ENCODE peak calls at places on chromosomes 6 and 20, in seven cellular contexts. V, L, P, A, X, G and Z are unnamed samples. For H3K4me1, the result is how much of the 10 kb centered on the place peaks cover.

GRCh38 chr6:1611322-1611571 is 1.5 kb downstream of the FOXC1 start:
- DNase-seq in L (peak), X (no peak), V (no peak), P (no peak), A (no peak), G (no peak), Z (no peak)

GRCh38 chr6:7559651-7560385 is 18.3 kb downstream of the DSP start:
- DNase-seq in A (no peak), L (no peak), V (no peak), P (no peak), X (no peak), G (no peak), Z (no peak)

GRCh38 chr6:33633462-33634158 is 12.5 kb downstream of the ITPR3 start:
- DNase-seq in L (peak), G (peak), X (peak), A (peak), P (peak), V (peak), Z (peak)

GRCh38 chr6:6943411-6943810 is 164.3 kb upstream of the RREB1 start:
- DNase-seq in P (no peak), A (no peak), X (no peak), V (no peak), L (no peak), G (no peak), Z (no peak)

GRCh38 chr20:57294558-57294957 is 28.1 kb upstream of the BMP7 start:
- DNase-seq in G (no peak), A (no peak), X (no peak), L (no peak), V (no peak), P (no peak), Z (no peak)

GRCh38 chr20:10855031-10855430 is 181.2 kb upstream of the JAG1 start:
- DNase-seq in L (no peak), G (no peak), X (no peak), V (no peak), P (no peak), A (no peak), Z (no peak)

GRCh38 chr6:37171141-37171969 is 1.4 kb downstream of the PIM1 start:
- DNase-seq in X (peak), P (peak), A (peak), L (peak), G (peak), V (peak), Z (peak)

GRCh38 chr6:122778961-122779671 is 400 bp upstream of the FABP7 start:
- DNase-seq in X (no peak), L (no peak), A (no peak), G (no peak), V (no peak), P (no peak), Z (no peak)

GRCh38 chr20:50409495-50409894 is 100.7 kb upstream of the PTPN1 start:
- DNase-seq in L (no peak), G (no peak), X (no peak), P (no peak), A (peak), V (peak), Z (no peak)

GRCh38 chr6:73041051-73041450 is 184.2 kb downstream of the KHDC1L start:
- DNase-seq in G (no peak), A (no peak), X (no peak), V (no peak), P (no peak), L (no peak), Z (no peak)

GRCh38 chr6:135162678-135163439 is 18.2 kb upstream of the MYB start:
- DNase-seq in A (no peak), P (no peak), X (no peak), L (no peak), G (peak), V (no peak), Z (peak)

GRCh38 chr6:13249817-13250216 is 78.5 kb downstream of the TBC1D7 start:
- DNase-seq in V (no peak), X (no peak), L (no peak), P (no peak), A (no peak), G (no peak), Z (no peak)

GRCh38 chr6:132122871-132123270 is 171.7 kb upstream of the CCN2 start:
- DNase-seq in V (no peak), A (no peak), X (no peak), G (no peak), P (no peak), L (peak), Z (no peak)

GRCh38 chr6:16271415-16271814 is 33.0 kb downstream of the GMPR start:
- DNase-seq in X (no peak), V (no peak), G (no peak), L (no peak), A (no peak), P (no peak), Z (no peak)

GRCh38 chr6:29853245-29853644 is 25.6 kb downstream of the HLA-G start:
- DNase-seq in V (no peak), X (no peak), G (no peak), P (no peak), L (no peak), A (no peak), Z (no peak)

GRCh38 chr6:84137989-84138575 is 89.4 kb downstream of the CEP162 start:
- DNase-seq in X (no peak), L (peak), P (no peak), V (no peak), A (no peak), G (no peak), Z (no peak)

GRCh38 chr20:13325033-13325432 is 104.0 kb downstream of the ISM1 start:
- DNase-seq in L (peak), X (no peak), V (no peak), A (no peak), G (no peak), P (no peak), Z (peak)

GRCh38 chr6:44057238-44057930 is 69.9 kb downstream of the MRPL14 start:
- DNase-seq in G (no peak), L (peak), P (no peak), X (peak), V (no peak), A (no peak), Z (no peak)

GRCh38 chr20:36585410-36586125 is 12.2 kb downstream of the TGIF2 start:
- DNase-seq in P (no peak), X (no peak), L (peak), V (no peak), A (no peak), G (no peak), Z (no peak)

GRCh38 chr20:36717657-36718056 is 28.2 kb downstream of the NDRG3 start:
- DNase-seq in X (no peak), G (no peak), V (no peak), A (no peak), L (no peak), P (no peak), Z (no peak)

GRCh38 chr6:122365775-122366403 is 33.6 kb upstream of the HSF2 start:
- DNase-seq in A (no peak), P (no peak), X (no peak), G (no peak), L (no peak), V (no peak), Z (no peak)

GRCh38 chr6:52522151-52522626 is 54.7 kb downstream of the TRAM2 start:
- DNase-seq in A (peak), G (no peak), L (peak), V (peak), X (no peak), P (peak), Z (no peak)

GRCh38 chr6:52724041-52724405 is 39.3 kb downstream of the GSTA2 start:
- DNase-seq in A (no peak), L (peak), P (no peak), V (no peak), X (no peak), G (peak), Z (peak)

GRCh38 chr20:47347661-47348462 is 8.6 kb downstream of the ZMYND8 start:
- DNase-seq in X (no peak), A (no peak), L (no peak), P (no peak), V (no peak), G (no peak), Z (no peak)

GRCh38 chr6:98641929-98642328 is 192.4 kb upstream of the POU3F2 start:
- DNase-seq in P (no peak), L (no peak), G (no peak), A (no peak), X (no peak), V (no peak), Z (no peak)

GRCh38 chr6:37674161-37674560 is 23.5 kb downstream of the MDGA1 start:
- DNase-seq in V (no peak), G (no peak), L (no peak), A (no peak), P (no peak), X (no peak), Z (no peak)

GRCh38 chr6:13234130-13234529 is 94.2 kb downstream of the TBC1D7 start:
- DNase-seq in A (no peak), P (no peak), X (no peak), L (no peak), G (no peak), V (no peak), Z (no peak)

GRCh38 chr6:162721404-162721687 is 6.2 kb downstream of the PRKN start:
- DNase-seq in X (no peak), G (no peak), P (no peak), V (no peak), A (no peak), L (no peak), Z (no peak)

GRCh38 chr6:73694711-73695411 is 1.1 kb upstream of the CD109 start:
- DNase-seq in X (no peak), P (no peak), G (no peak), L (peak), V (peak), A (no peak), Z (no peak)

DNA sequence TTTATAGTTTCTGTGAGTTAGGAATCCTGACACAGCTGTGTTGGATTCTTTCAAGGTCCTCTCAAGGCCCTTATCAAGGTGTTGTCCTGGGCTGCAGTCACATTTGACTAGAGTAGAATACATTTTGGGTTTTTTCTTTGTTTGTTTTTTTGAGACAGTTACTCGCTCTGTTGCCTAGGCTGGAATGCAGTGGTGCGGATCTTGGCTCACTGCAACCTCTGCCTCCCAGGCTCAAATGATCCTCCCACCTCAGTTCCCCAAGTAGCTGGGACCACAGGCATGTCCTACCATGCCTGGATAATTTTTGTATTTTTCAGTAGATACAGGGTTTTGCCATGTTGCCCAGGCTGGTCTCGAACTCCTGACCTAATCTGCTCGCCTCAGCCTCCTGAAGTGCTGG is 15.7 kb downstream of the NFYA start:
- DNase-seq in X (no peak), L (peak), A (no peak), V (no peak), P (no peak), G (no peak), Z (no peak)
- H3K4me1 ChIP-seq in X (under half), L (under half), A (under half), V (under half), P (under half), G (under half), Z (under half)

GRCh38 chr6:112251170-112251945 is 3.0 kb downstream of the LAMA4 start:
- DNase-seq in L (peak), P (no peak), X (peak), A (peak), V (peak), G (no peak), Z (peak)
- TF ChIP-seq POLR2A in L (no peak), P (no peak), X (no peak), A (no peak), V (no peak), G (no peak), Z (no peak)

GRCh38 chr20:9051508-9051907 is 17.4 kb upstream of the PLCB4 start:
- DNase-seq in L (peak), X (no peak), A (no peak), V (no peak), G (no peak), P (no peak), Z (no peak)

GRCh38 chr20:9053108-9053507 is 15.8 kb upstream of the PLCB4 start:
- DNase-seq in X (no peak), G (no peak), L (no peak), A (no peak), V (no peak), P (no peak), Z (no peak)

GRCh38 chr20:9054176-9054575 is 14.7 kb upstream of the PLCB4 start:
- DNase-seq in G (no peak), L (peak), X (no peak), V (no peak), P (no peak), A (no peak), Z (no peak)

DNA sequence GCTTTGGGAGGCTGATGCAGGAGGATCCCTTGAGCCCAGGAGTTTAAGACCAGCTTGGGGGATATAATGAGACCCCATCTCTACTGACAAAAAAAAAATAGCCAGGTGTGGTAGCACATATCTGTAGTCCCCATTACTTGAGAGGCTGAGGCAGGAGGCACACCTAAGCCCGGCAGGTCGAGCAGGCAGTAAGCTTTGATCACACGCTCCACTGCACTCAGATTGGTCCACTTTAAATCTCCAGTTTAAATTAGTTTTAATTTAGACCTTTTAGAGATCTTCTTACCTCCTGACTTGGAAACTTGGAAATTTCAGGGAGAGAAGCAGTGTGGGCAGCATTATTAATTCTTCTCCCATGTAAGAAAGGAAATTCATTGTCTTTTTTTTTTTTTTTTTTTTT is 16.8 kb upstream of the PLCB4 start:
- DNase-seq in A (no peak), X (no peak), P (no peak), L (no peak), G (no peak), V (no peak), Z (no peak)
- H3K27ac ChIP-seq in A (peak), X (no peak), P (no peak), L (peak), G (no peak), V (no peak), Z (no peak)

GRCh38 chr20:58718729-58719128 is 26.1 kb downstream of the NPEPL1 start:
- DNase-seq in X (no peak), G (no peak), A (peak), L (no peak), V (peak), P (peak), Z (peak)

GRCh38 chr20:58719258-58719657 is 26.7 kb downstream of the NPEPL1 start:
- DNase-seq in A (peak), G (peak), X (no peak), L (no peak), V (peak), P (peak), Z (no peak)

GRCh38 chr20:58720890-58721289 is 28.3 kb downstream of the NPEPL1 start:
- DNase-seq in P (no peak), X (no peak), G (no peak), L (no peak), V (no peak), A (no peak), Z (no peak)

GRCh38 chr20:58718121-58718563 is 25.5 kb downstream of the NPEPL1 start:
- DNase-seq in A (peak), G (peak), V (peak), X (no peak), P (peak), L (no peak), Z (peak)

DNA sequence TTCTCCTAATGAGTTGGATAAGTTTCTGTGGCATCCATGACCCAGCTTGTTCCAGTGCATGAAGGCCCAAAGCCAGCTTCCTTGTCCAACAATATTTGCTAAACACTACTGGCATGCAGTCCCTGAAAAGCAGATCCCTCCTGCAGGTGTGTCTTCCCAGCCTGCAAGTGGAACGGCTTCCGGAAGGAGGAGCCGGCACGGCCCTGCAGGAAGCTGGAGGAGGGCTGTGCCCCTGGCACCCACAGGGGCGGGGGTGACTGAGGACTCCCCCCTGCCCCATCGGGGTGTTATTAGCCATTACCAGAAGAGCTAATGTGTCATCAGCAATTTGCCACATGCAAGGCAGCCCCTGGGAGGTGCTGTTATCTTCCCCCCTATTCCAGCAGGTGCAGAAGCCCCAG is 27.4 kb downstream of the NPEPL1 start:
- DNase-seq in A (peak), L (no peak), P (no peak), G (peak), X (no peak), V (peak), Z (no peak)
- H3K4me1 ChIP-seq in A (under half), L (under half), P (under half), G (under half), X (under half), V (under half), Z (under half)